ENCODE peak calls at places on chromosomes 12 and 14, in four cellular contexts. P, Z, U and A are unnamed samples.

GRCh38 chr14:79992799-79993198 is 218.5 kb downstream of the DIO2 start:
- DNase-seq in P (no peak), Z (no peak), U (no peak), A (no peak)

GRCh38 chr14:61346221-61346620 is 24.8 kb downstream of the PRKCH start:
- DNase-seq in P (no peak), Z (no peak), U (no peak), A (no peak)

GRCh38 chr12:130713581-130713991 is 2.5 kb downstream of the RIMBP2 start:
- DNase-seq in P (no peak), Z (no peak), U (no peak), A (no peak)

GRCh38 chr14:63938198-63939005 is 85.6 kb downstream of the SYNE2 start:
- DNase-seq in P (peak), Z (peak), U (no peak), A (no peak)

GRCh38 chr12:1869145-1869544 is 48.8 kb downstream of the LRTM2 start:
- DNase-seq in P (no peak), Z (no peak), U (no peak), A (no peak)

GRCh38 chr12:107329569-107330324 is 236.4 kb upstream of the CRY1 start:
- DNase-seq in P (peak), Z (peak), U (no peak), A (no peak)

GRCh38 chr12:119446459-119446858 is 111.9 kb downstream of the CCDC60 start:
- DNase-seq in P (no peak), Z (peak), U (no peak), A (no peak)

GRCh38 chr12:88579941-88580871 is at the start of gene KITLG:
- DNase-seq in P (peak), Z (peak), U (peak), A (peak)

GRCh38 chr12:65384240-65384639 is 105.8 kb downstream of the MSRB3 start:
- DNase-seq in P (no peak), Z (no peak), U (no peak), A (no peak)

GRCh38 chr12:65389436-65389835 is 111.0 kb downstream of the MSRB3 start:
- DNase-seq in P (no peak), Z (no peak), U (no peak), A (no peak)

DNA sequence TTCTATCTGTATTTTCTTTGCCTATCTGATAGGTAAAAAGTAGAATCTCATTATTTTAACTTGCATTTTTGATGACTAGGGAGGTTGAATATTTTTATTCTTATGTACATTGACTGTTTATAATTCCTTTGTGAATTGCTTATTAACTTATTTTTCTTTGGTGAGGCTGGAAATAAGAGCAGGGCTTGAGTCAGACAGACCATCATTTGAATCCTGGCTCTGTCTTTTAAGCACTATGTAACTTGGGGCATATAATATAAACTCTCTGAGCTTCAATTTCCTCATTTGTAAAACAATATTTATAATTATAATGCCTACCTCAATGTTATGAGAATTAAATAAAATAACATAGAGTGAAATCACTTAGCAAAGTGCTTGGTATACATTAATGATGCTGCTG is 108.9 kb downstream of the MSRB3 start:
- DNase-seq in P (peak), Z (no peak), U (no peak), A (no peak)
- H3K27ac ChIP-seq in P (no peak), Z (no peak), U (no peak), A (no peak)

GRCh38 chr12:53803703-53804102 is 51.9 kb upstream of the CISTR start:
- DNase-seq in P (no peak), Z (no peak), U (no peak), A (no peak)
- H3K4me3 ChIP-seq in P (no peak), Z (no peak), U (no peak), A (no peak)

GRCh38 chr12:6277982-6278438 is 32.5 kb upstream of the PLEKHG6 start:
- DNase-seq in P (no peak), Z (no peak), U (peak), A (no peak)

GRCh38 chr12:6275609-6276246 is 34.8 kb upstream of the PLEKHG6 start:
- DNase-seq in P (no peak), Z (no peak), U (peak), A (peak)

GRCh38 chr12:6276247-6276887 is 34.1 kb upstream of the PLEKHG6 start:
- DNase-seq in P (no peak), Z (no peak), U (peak), A (no peak)

GRCh38 chr12:6278439-6279255 is 31.8 kb upstream of the PLEKHG6 start:
- DNase-seq in P (peak), Z (peak), U (peak), A (peak)

GRCh38 chr12:6276936-6277615 is 33.4 kb upstream of the PLEKHG6 start:
- DNase-seq in P (no peak), Z (no peak), U (peak), A (no peak)
- TF ChIP-seq CTCF in P (no peak), Z (no peak), U (peak), A (no peak)

GRCh38 chr12:53299454-53300180 is at the start of gene MYG1:
- DNase-seq in P (peak), Z (peak), U (peak), A (peak)
- H3K27ac ChIP-seq in P (peak), Z (peak), U (peak), A (peak)

DNA sequence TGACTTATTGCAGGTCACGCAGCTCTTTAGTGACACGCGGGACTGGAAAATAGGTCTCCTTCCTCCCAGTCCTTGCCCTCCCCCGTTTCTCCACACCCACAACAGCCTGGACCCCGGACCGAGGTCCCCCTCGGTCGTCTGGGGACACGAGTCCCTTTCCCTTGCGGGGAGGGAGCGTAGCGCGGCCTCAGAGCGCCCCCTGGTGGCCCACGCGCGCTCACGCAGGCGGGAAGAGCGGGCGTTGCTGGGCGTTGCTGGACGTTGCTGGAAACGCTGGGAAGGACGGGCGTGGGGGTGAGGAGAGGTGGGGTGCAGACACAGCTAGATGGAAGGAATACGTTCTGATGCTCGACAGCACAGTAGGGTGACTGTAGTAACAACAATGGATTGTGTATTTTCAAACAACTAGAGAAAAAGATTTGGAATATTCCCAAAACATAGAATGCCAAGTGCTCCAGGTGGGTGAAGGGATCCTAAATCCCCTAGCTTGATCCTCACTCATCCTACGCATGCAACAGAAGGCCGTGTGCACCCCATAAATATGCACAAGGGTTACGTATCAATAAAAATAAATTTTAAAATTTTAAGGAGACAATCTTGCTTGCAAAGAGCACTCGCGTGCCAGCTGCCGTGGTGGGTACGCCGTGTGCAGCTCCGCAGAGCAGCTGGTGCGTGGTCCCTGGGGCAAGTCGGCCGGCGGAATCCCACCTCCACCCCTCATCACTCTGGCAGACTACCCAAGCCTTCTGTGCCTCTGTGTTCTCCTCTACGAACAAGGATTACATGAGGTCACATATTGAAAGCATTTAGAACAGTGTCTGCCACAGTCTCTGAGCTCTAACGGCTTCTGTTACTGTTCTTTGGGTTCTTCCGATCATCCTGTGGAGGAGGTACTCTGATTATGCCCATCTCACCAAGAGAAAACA is 87.4 kb downstream of the B4GALNT3 start:
- DNase-seq in P (peak), Z (peak), U (peak), A (peak)
- H3K4me3 ChIP-seq in P (no peak), Z (no peak), U (no peak), A (no peak)

GRCh38 chr14:70662080-70662479 is 20.4 kb downstream of the TTC9 start:
- DNase-seq in P (no peak), Z (no peak), U (no peak), A (no peak)

GRCh38 chr14:70665448-70666363 is 24.0 kb downstream of the TTC9 start:
- DNase-seq in P (no peak), Z (no peak), U (peak), A (peak)

GRCh38 chr14:70664698-70665447 is 23.2 kb downstream of the TTC9 start:
- DNase-seq in P (no peak), Z (no peak), U (no peak), A (no peak)

GRCh38 chr14:70662816-70663215 is 21.1 kb downstream of the TTC9 start:
- DNase-seq in P (no peak), Z (no peak), U (no peak), A (no peak)

GRCh38 chr14:70663707-70664179 is 22.0 kb downstream of the TTC9 start:
- DNase-seq in P (peak), Z (peak), U (no peak), A (no peak)
- TF ChIP-seq CTCF in P (no peak), Z (no peak), U (no peak), A (no peak)

GRCh38 chr12:64633186-64633939 is 23.1 kb downstream of the RASSF3 start:
- DNase-seq in P (no peak), Z (no peak), U (no peak), A (no peak)

GRCh38 chr12:64635356-64635998 is 25.2 kb downstream of the RASSF3 start:
- DNase-seq in P (no peak), Z (no peak), U (no peak), A (no peak)

GRCh38 chr12:64631197-64631596 is 20.9 kb downstream of the RASSF3 start:
- DNase-seq in P (no peak), Z (no peak), U (no peak), A (no peak)

GRCh38 chr12:64633940-64634337 is 23.6 kb downstream of the RASSF3 start:
- DNase-seq in P (peak), Z (peak), U (peak), A (peak)

GRCh38 chr12:64634508-64635092 is 24.3 kb downstream of the RASSF3 start:
- DNase-seq in P (no peak), Z (no peak), U (no peak), A (no peak)
- H3K27ac ChIP-seq in P (peak), Z (no peak), U (no peak), A (no peak)

DNA sequence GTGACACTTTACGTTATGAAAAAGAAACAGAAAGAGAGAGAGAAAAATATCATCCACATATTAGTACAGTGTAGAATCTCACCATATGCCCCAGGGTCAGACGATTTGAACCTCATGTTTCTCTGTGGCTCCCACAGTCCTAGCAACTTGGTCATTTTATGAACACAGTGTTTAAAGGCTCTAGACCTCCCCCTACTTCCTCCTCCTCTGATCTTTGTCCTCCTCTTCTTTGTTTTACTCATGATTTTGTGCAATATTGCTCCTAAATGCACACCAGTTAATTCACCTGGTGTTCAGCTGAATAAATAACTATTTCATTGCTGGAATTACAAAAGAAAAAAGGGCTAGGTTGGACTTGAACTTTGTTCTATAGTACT is 18.2 kb downstream of the GLT1D1 start:
- DNase-seq in P (no peak), Z (no peak), U (no peak), A (no peak)
- H3K4me3 ChIP-seq in P (no peak), Z (no peak), U (no peak), A (no peak)

GRCh38 chr12:23049180-23049579 is 424.2 kb downstream of the ETNK1 start:
- DNase-seq in P (peak), Z (peak), U (no peak), A (no peak)

GRCh38 chr12:23057571-23057970 is 432.6 kb downstream of the ETNK1 start:
- DNase-seq in P (no peak), Z (no peak), U (no peak), A (no peak)

GRCh38 chr12:23060161-23060560 is 435.2 kb downstream of the ETNK1 start:
- DNase-seq in P (no peak), Z (no peak), U (no peak), A (no peak)

DNA sequence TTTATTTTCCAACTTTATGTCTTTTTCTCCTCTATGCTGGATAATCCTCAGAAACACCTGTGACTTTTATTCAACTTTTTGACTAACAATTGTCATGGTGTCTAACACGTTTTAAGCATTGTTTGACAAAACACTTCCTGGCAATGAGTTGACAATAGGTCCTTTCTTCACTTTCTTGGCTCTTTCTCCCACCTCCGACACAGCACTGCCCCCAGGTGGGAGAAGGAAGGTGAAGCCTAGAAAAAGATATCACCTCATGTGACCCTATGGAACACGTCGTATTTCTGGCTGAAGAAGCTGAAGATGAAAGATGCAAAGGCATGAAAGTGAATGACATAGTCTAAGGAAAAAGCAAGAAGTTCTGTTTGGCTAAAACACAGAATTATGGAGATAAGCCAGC is 430.0 kb downstream of the ETNK1 start:
- DNase-seq in P (peak), Z (peak), U (no peak), A (no peak)
- TF ChIP-seq CTCF in P (peak), Z (peak), U (peak), A (no peak)

GRCh38 chr14:65098586-65098985 is 3.7 kb downstream of the MAX start:
- DNase-seq in P (peak), Z (peak), U (no peak), A (no peak)
- H3K27ac ChIP-seq in P (no peak), Z (no peak), U (peak), A (peak)